ENCODE peak calls at places on chromosome 11, in nine cellular contexts. H, Z, N, A, C, R, B, K and M are unnamed samples.

GRCh38 chr11:24587655-24588054 is 90.8 kb downstream of the LUZP2 start:
- ATAC-seq in H (no peak), Z (no peak), N (no peak), A (no peak), C (no peak), R (no peak), B (no peak), K (no peak), M (no peak)

GRCh38 chr11:69425895-69426544 is 55.4 kb upstream of the LINC01488 start:
- ATAC-seq in H (no peak), Z (peak), N (peak), A (peak), C (no peak), R (no peak), B (no peak), K (no peak), M (no peak)

GRCh38 chr11:123357353-123357989 is 72.6 kb upstream of the GRAMD1B start:
- ATAC-seq in H (no peak), Z (peak), N (peak), A (peak), C (no peak), R (no peak), B (no peak), K (no peak), M (no peak)

GRCh38 chr11:2916892-2917645 is 12.2 kb downstream of the PHLDA2 start:
- ATAC-seq in H (no peak), Z (no peak), N (no peak), A (no peak), C (no peak), R (no peak), B (no peak), K (no peak), M (no peak)

GRCh38 chr11:12121504-12121903 is 11.1 kb downstream of the MICAL2 start:
- ATAC-seq in H (no peak), Z (no peak), N (no peak), A (no peak), C (no peak), R (no peak), B (no peak), K (no peak), M (no peak)

GRCh38 chr11:86167499-86168161 is 76.9 kb upstream of the EED start:
- ATAC-seq in H (peak), Z (no peak), N (no peak), A (no peak), C (no peak), R (peak), B (no peak), K (no peak), M (no peak)

GRCh38 chr11:117986981-117987495 is 844 bp downstream of the IL10RA start:
- ATAC-seq in H (no peak), Z (peak), N (peak), A (peak), C (peak), R (no peak), B (no peak), K (no peak), M (no peak)

GRCh38 chr11:13354335-13354734 is 76.7 kb downstream of the BMAL1 start:
- ATAC-seq in H (peak), Z (no peak), N (no peak), A (peak), C (no peak), R (peak), B (no peak), K (peak), M (no peak)

GRCh38 chr11:44372989-44373388 is 63.0 kb upstream of the ALX4 start:
- ATAC-seq in H (no peak), Z (no peak), N (no peak), A (no peak), C (no peak), R (peak), B (no peak), K (no peak), M (no peak)

GRCh38 chr11:126383301-126384052 is 28.0 kb downstream of the ST3GAL4 start:
- ATAC-seq in H (peak), Z (no peak), N (no peak), A (no peak), C (no peak), R (no peak), B (peak), K (peak), M (no peak)

GRCh38 chr11:103332409-103332808 is 223.2 kb downstream of the DYNC2H1 start:
- ATAC-seq in H (no peak), Z (no peak), N (no peak), A (no peak), C (no peak), R (no peak), B (no peak), K (no peak), M (no peak)

GRCh38 chr11:43376594-43376993 is 17.9 kb downstream of the TTC17 start:
- ATAC-seq in H (no peak), Z (no peak), N (peak), A (no peak), C (no peak), R (no peak), B (peak), K (peak), M (no peak)

GRCh38 chr11:44761546-44761961 is 34.8 kb downstream of the TSPAN18 start:
- ATAC-seq in H (no peak), Z (no peak), N (no peak), A (no peak), C (no peak), R (no peak), B (no peak), K (no peak), M (no peak)

GRCh38 chr11:66651011-66651410 is 12.5 kb downstream of the RBM4 start:
- ATAC-seq in H (no peak), Z (peak), N (peak), A (no peak), C (no peak), R (peak), B (no peak), K (no peak), M (no peak)

GRCh38 chr11:4203603-4204360 is 109.2 kb downstream of the RRM1 start:
- ATAC-seq in H (peak), Z (no peak), N (no peak), A (no peak), C (no peak), R (peak), B (no peak), K (no peak), M (no peak)

GRCh38 chr11:68335693-68336092 is 23.3 kb downstream of the LRP5 start:
- ATAC-seq in H (no peak), Z (no peak), N (no peak), A (no peak), C (no peak), R (no peak), B (no peak), K (no peak), M (no peak)

GRCh38 chr11:129951201-129951882 is 51.3 kb downstream of the PRDM10 start:
- ATAC-seq in H (no peak), Z (no peak), N (no peak), A (no peak), C (no peak), R (no peak), B (no peak), K (no peak), M (no peak)

GRCh38 chr11:20353829-20354434 is 9.6 kb upstream of the HTATIP2 start:
- ATAC-seq in H (peak), Z (peak), N (peak), A (peak), C (peak), R (peak), B (no peak), K (peak), M (no peak)

GRCh38 chr11:103958475-103959215 is 77.8 kb upstream of the DDI1 start:
- ATAC-seq in H (no peak), Z (no peak), N (no peak), A (no peak), C (peak), R (no peak), B (no peak), K (no peak), M (no peak)

GRCh38 chr11:4181780-4182721 is 87.5 kb downstream of the RRM1 start:
- ATAC-seq in H (peak), Z (peak), N (peak), A (peak), C (no peak), R (peak), B (peak), K (peak), M (peak)

GRCh38 chr11:66429983-66430602 is 8.6 kb downstream of the MRPL11 start:
- ATAC-seq in H (peak), Z (peak), N (peak), A (peak), C (peak), R (peak), B (peak), K (peak), M (peak)

GRCh38 chr11:60942970-60943565 is 8.9 kb downstream of the SLC15A3 start:
- ATAC-seq in H (no peak), Z (no peak), N (no peak), A (no peak), C (no peak), R (no peak), B (no peak), K (peak), M (no peak)